ENCODE peak calls at places on chromosomes 13 and 19, in eight cellular contexts. D is HAP-1; B is fibroblast of lung; N is fibroblast of the aortic adventitia; V is DMS79 treated with DMSO at 0.1 percent for 48 hours; R is A549; H is foreskin fibroblast; C is activated CD8-positive, alpha-beta memory T cell treated with anti-CD3 and anti-CD28 coated beads for 24 hours. F is an unnamed sample.

GRCh38 chr13:48448963-48449614 is 36.2 kb upstream of the LPAR6 start:
- DNase-seq in B (peak; percentile 64), R (no peak), V (no peak), N (peak; percentile 87), C (no peak), D (no peak), H (peak; percentile 54), F (no peak)

GRCh38 chr13:20991741-20992520 is 69.5 kb downstream of the LATS2 start:
- DNase-seq in B (no peak), N (no peak), R (no peak), C (no peak), V (no peak), D (no peak), H (no peak), F (no peak)

GRCh38 chr19:1796395-1797142 is 15.5 kb downstream of the ATP8B3 start:
- DNase-seq in V (no peak), B (no peak), D (no peak), H (no peak), C (no peak), R (no peak), N (no peak), F (no peak)

GRCh38 chr19:12733369-12733896 is 1.1 kb downstream of the TRIR start:
- DNase-seq in R (peak; percentile 36), D (peak; percentile 38), H (peak; percentile 64), V (no peak), N (peak; percentile 47), C (peak; percentile 78), B (peak; percentile 62), F (no peak)

GRCh38 chr19:51688665-51689571 is 4.2 kb upstream of the SPACA6 start:
- DNase-seq in H (peak; percentile 98), V (peak; percentile 89), R (peak; percentile 95), C (no peak), N (peak; percentile 96), B (peak; percentile 98), D (peak; percentile 89), F (peak; percentile 97)

GRCh38 chr19:56821209-56821608 is 19.3 kb downstream of the PEG3 start:
- DNase-seq in R (no peak), H (no peak), B (no peak), D (no peak), C (no peak), V (no peak), N (no peak), F (no peak)

GRCh38 chr13:44698076-44698475 is 121.9 kb upstream of the TSC22D1 start:
- DNase-seq in N (no peak), V (no peak), C (no peak), D (no peak), B (no peak), H (no peak), R (no peak), F (no peak)

GRCh38 chr19:19387108-19387507 is 18.4 kb upstream of the GATAD2A start:
- DNase-seq in R (no peak), D (no peak), C (no peak), V (no peak), N (no peak), B (no peak), H (no peak), F (no peak)

GRCh38 chr13:31824705-31825512 is 85.6 kb downstream of the RXFP2 start:
- DNase-seq in N (peak; percentile 41), V (peak; percentile 7), B (peak; percentile 59), D (no peak), R (no peak), H (no peak), C (no peak), F (no peak)

GRCh38 chr19:4067396-4068057 is 828 bp upstream of the ZBTB7A start:
- DNase-seq in R (no peak), V (no peak), C (peak; percentile 84), N (no peak), D (no peak), H (no peak), B (no peak), F (no peak)

GRCh38 chr13:52780092-52780491 is 40.5 kb upstream of the CNMD start:
- DNase-seq in B (no peak), R (no peak), V (no peak), C (no peak), H (no peak), N (no peak), D (no peak), F (no peak)

GRCh38 chr13:106517151-106517847 is 18.2 kb downstream of the EFNB2 start:
- DNase-seq in B (no peak), V (no peak), D (no peak), H (no peak), C (no peak), R (no peak), N (no peak), F (no peak)

GRCh38 chr19:35337081-35337983 is 8.3 kb downstream of the CD22 start:
- DNase-seq in R (no peak), H (no peak), N (no peak), D (no peak), B (no peak), C (no peak), V (no peak), F (no peak)

GRCh38 chr19:47711652-47712239 is 1.5 kb upstream of the EHD2 start:
- DNase-seq in R (no peak), H (no peak), D (no peak), C (no peak), V (no peak), B (no peak), N (no peak), F (no peak)

GRCh38 chr19:2462635-2463421 is 6.1 kb upstream of the LMNB2 start:
- DNase-seq in R (peak; percentile 96), V (peak; percentile 52), C (no peak), D (peak; percentile 84), B (peak; percentile 99), N (peak; percentile 98), H (peak; percentile 98), F (peak; percentile 74)

F was measured in cerebellar nuclear complex.